ENCODE peak calls at places on chromosomes 4 and X, in four cellular contexts. One of them, this sample, is unnamed.

GRCh38 chrX:115462406-115462805 is 98.6 kb upstream of the PLS3 start:
- DNase-seq in activated CD8-positive, alpha-beta T cell treated with anti-CD3 and anti-CD28 coated beads, Interleukin-2, amount 10 ng/mL, durations not matched to agents 7 days and 5 days: no peak
- DNase-seq in G401: no peak
- DNase-seq in activated naive CD4-positive, alpha-beta T cell treated with anti-CD3 and anti-CD28 coated beads, Interleukin-2, amount 50 U/mL, for 16 hours: no peak
- DNase-seq in this sample: no peak

GRCh38 chr4:111360906-111361305 is 738.0 kb upstream of the PITX2 start:
- DNase-seq in activated naive CD4-positive, alpha-beta T cell treated with anti-CD3 and anti-CD28 coated beads, Interleukin-2, amount 50 U/mL, for 16 hours: no peak
- DNase-seq in G401: no peak
- DNase-seq in activated CD8-positive, alpha-beta T cell treated with anti-CD3 and anti-CD28 coated beads, Interleukin-2, amount 10 ng/mL, durations not matched to agents 7 days and 5 days: no peak
- DNase-seq in this sample: no peak

GRCh38 chr4:158782539-158783360 is 13.9 kb downstream of the FNIP2 start:
- DNase-seq in G401: peak
- DNase-seq in activated CD8-positive, alpha-beta T cell treated with anti-CD3 and anti-CD28 coated beads, Interleukin-2, amount 10 ng/mL, durations not matched to agents 7 days and 5 days: no peak
- DNase-seq in activated naive CD4-positive, alpha-beta T cell treated with anti-CD3 and anti-CD28 coated beads, Interleukin-2, amount 50 U/mL, for 16 hours: no peak
- DNase-seq in this sample: no peak

GRCh38 chr4:37666625-37667071 is 19.5 kb downstream of the RELL1 start:
- DNase-seq in activated naive CD4-positive, alpha-beta T cell treated with anti-CD3 and anti-CD28 coated beads, Interleukin-2, amount 50 U/mL, for 16 hours: no peak
- DNase-seq in G401: peak
- DNase-seq in activated CD8-positive, alpha-beta T cell treated with anti-CD3 and anti-CD28 coated beads, Interleukin-2, amount 10 ng/mL, durations not matched to agents 7 days and 5 days: peak
- DNase-seq in this sample: no peak

GRCh38 chrX:34371740-34372139 is 239.6 kb upstream of the FAM47A start:
- DNase-seq in activated CD8-positive, alpha-beta T cell treated with anti-CD3 and anti-CD28 coated beads, Interleukin-2, amount 10 ng/mL, durations not matched to agents 7 days and 5 days: no peak
- DNase-seq in G401: no peak
- DNase-seq in activated naive CD4-positive, alpha-beta T cell treated with anti-CD3 and anti-CD28 coated beads, Interleukin-2, amount 50 U/mL, for 16 hours: no peak
- DNase-seq in this sample: no peak

GRCh38 chrX:22105231-22105630 is 73.1 kb downstream of the PHEX start:
- DNase-seq in activated naive CD4-positive, alpha-beta T cell treated with anti-CD3 and anti-CD28 coated beads, Interleukin-2, amount 50 U/mL, for 16 hours: no peak
- DNase-seq in G401: no peak
- DNase-seq in activated CD8-positive, alpha-beta T cell treated with anti-CD3 and anti-CD28 coated beads, Interleukin-2, amount 10 ng/mL, durations not matched to agents 7 days and 5 days: no peak
- DNase-seq in this sample: no peak

GRCh38 chr4:75429208-75429607 is 85.0 kb downstream of the RCHY1 start:
- DNase-seq in G401: peak
- DNase-seq in activated CD8-positive, alpha-beta T cell treated with anti-CD3 and anti-CD28 coated beads, Interleukin-2, amount 10 ng/mL, durations not matched to agents 7 days and 5 days: no peak
- DNase-seq in activated naive CD4-positive, alpha-beta T cell treated with anti-CD3 and anti-CD28 coated beads, Interleukin-2, amount 50 U/mL, for 16 hours: no peak
- DNase-seq in this sample: no peak

GRCh38 chr4:168524006-168524405 is 27.2 kb downstream of the PALLD start:
- DNase-seq in G401: no peak
- DNase-seq in activated CD8-positive, alpha-beta T cell treated with anti-CD3 and anti-CD28 coated beads, Interleukin-2, amount 10 ng/mL, durations not matched to agents 7 days and 5 days: no peak
- DNase-seq in activated naive CD4-positive, alpha-beta T cell treated with anti-CD3 and anti-CD28 coated beads, Interleukin-2, amount 50 U/mL, for 16 hours: no peak
- DNase-seq in this sample: no peak